ENCODE peak calls at places on chromosomes 7 and 10, in four cellular contexts. One of them, this sample, is unnamed.

GRCh38 chr10:61941202-61941651 is 39.7 kb downstream of the ARID5B start:
- DNase-seq in NCI-H2081 treated with DMSO at 0.1 percent for 48 hours: no peak
- DNase-seq in H9: no peak
- DNase-seq in AG20443: no peak
- DNase-seq in this sample: no peak

GRCh38 chr10:106931853-106932249 is 232.7 kb downstream of the SORCS1 start:
- DNase-seq in AG20443: no peak
- DNase-seq in NCI-H2081 treated with DMSO at 0.1 percent for 48 hours: no peak
- DNase-seq in H9: no peak
- DNase-seq in this sample: no peak

GRCh38 chr10:131758942-131759315 is 141.9 kb upstream of the PPP2R2D start:
- DNase-seq in AG20443: no peak
- DNase-seq in NCI-H2081 treated with DMSO at 0.1 percent for 48 hours: no peak
- DNase-seq in H9: no peak
- DNase-seq in this sample: no peak

GRCh38 chr7:129741743-129742213 is 130.3 kb downstream of the NRF1 start:
- DNase-seq in AG20443: no peak
- DNase-seq in H9: no peak
- DNase-seq in NCI-H2081 treated with DMSO at 0.1 percent for 48 hours: peak
- DNase-seq in this sample: no peak

GRCh38 chr10:18185621-18186020 is 45.4 kb downstream of the CACNB2 start:
- DNase-seq in NCI-H2081 treated with DMSO at 0.1 percent for 48 hours: no peak
- DNase-seq in H9: no peak
- DNase-seq in AG20443: no peak
- DNase-seq in this sample: no peak

GRCh38 chr10:15784237-15784636 is 64.5 kb upstream of the ITGA8 start:
- DNase-seq in H9: no peak
- DNase-seq in NCI-H2081 treated with DMSO at 0.1 percent for 48 hours: no peak
- DNase-seq in AG20443: no peak
- DNase-seq in this sample: no peak

GRCh38 chr10:123759496-123760070 is 93.4 kb downstream of the GPR26 start:
- DNase-seq in NCI-H2081 treated with DMSO at 0.1 percent for 48 hours: no peak
- DNase-seq in H9: no peak
- DNase-seq in AG20443: no peak
- DNase-seq in this sample: no peak

GRCh38 chr10:91032614-91033248 is 111.8 kb upstream of the ANKRD1 start:
- DNase-seq in AG20443: no peak
- DNase-seq in NCI-H2081 treated with DMSO at 0.1 percent for 48 hours: no peak
- DNase-seq in H9: no peak
- DNase-seq in this sample: no peak

GRCh38 chr7:29500719-29501118 is 62.9 kb upstream of the PRR15 start:
- DNase-seq in NCI-H2081 treated with DMSO at 0.1 percent for 48 hours: no peak
- DNase-seq in AG20443: no peak
- DNase-seq in H9: no peak
- DNase-seq in this sample: no peak

This sample was measured in AG08396.